ENCODE peak calls at places on chromosomes 13 and 19, in nine cellular contexts. F is activated CD4-positive, alpha-beta T cell treated with anti-CD3 and anti-CD28 coated beads, Interleukin-2, amount 10 ng/mL, durations not matched to agents 7 days and 5 days; P is progenitor cell of endocrine pancreas; G is T-helper 22 cell; U is retina; O is fibroblast of lung; A is GM12864; Z is HCEC 1CT; M is dermis microvascular lymphatic vessel endothelial cell. S is an unnamed sample.
A peak's percentile ranks its signal among the peaks of the same experiment; 100 is the strongest.

GRCh38 chr19:7188682-7189629 is 105.3 kb downstream of the INSR start:
- DNase-seq in F (no peak), P (no peak), G (no peak), U (no peak), O (peak; percentile 6), A (no peak), Z (no peak), M (peak; percentile 98), S (no peak)

GRCh38 chr13:111005808-111006494 is 91.1 kb upstream of the ANKRD10 start:
- DNase-seq in F (no peak), P (no peak), G (no peak), U (peak; percentile 59), O (peak; percentile 83), A (no peak), Z (no peak), M (peak; percentile 85), S (peak; percentile 12)

GRCh38 chr19:39941615-39942507 is 7.4 kb upstream of the FCGBP start:
- DNase-seq in F (peak; percentile 66), P (no peak), G (peak; percentile 61), U (peak; percentile 18), O (no peak), A (peak; percentile 67), Z (no peak), M (peak; percentile 32), S (peak; percentile 35)

GRCh38 chr13:90918551-90918950 is 428.9 kb upstream of the MIR17HG start:
- DNase-seq in F (no peak), P (no peak), G (no peak), U (no peak), O (peak; percentile 71), A (no peak), Z (peak; percentile 17), M (no peak), S (no peak)

GRCh38 chr13:50690020-50690419 is 153.5 kb downstream of the DLEU7 start:
- DNase-seq in F (no peak), P (no peak), G (no peak), U (no peak), O (no peak), A (no peak), Z (no peak), M (no peak), S (no peak)

GRCh38 chr19:47369923-47370625 is 21.0 kb downstream of the DHX34 start:
- DNase-seq in F (no peak), P (no peak), G (no peak), U (no peak), O (peak; percentile 73), A (no peak), Z (peak; percentile 76), M (no peak), S (peak; percentile 86)

GRCh38 chr19:977058-977464 is 7.1 kb upstream of the WDR18 start:
- DNase-seq in F (no peak), P (no peak), G (no peak), U (no peak), O (no peak), A (no peak), Z (no peak), M (no peak), S (no peak)

GRCh38 chr19:6465663-6466062 is 1.6 kb downstream of the CRB3 start:
- DNase-seq in F (no peak), P (no peak), G (no peak), U (no peak), O (no peak), A (no peak), Z (no peak), M (no peak), S (no peak)

GRCh38 chr19:47111081-47111589 is 2.4 kb downstream of the ZC3H4 start:
- DNase-seq in F (peak; percentile 62), P (no peak), G (peak; percentile 38), U (peak; percentile 67), O (no peak), A (no peak), Z (peak; percentile 30), M (no peak), S (no peak)